ENCODE peak calls at places on chromosomes 11 and 22, in ten cellular contexts. One of them, this sample, is unnamed.
A peak's percentile ranks its signal among the peaks of the same experiment; 100 is the strongest.

GRCh38 chr22:36316419-36316818 is 63.5 kb downstream of the APOL1 start:
- DNase-seq in GM12878: no peak
- DNase-seq in PC-9: no peak
- DNase-seq in fibroblast of lung: no peak
- DNase-seq in astrocyte: no peak
- DNase-seq in neural progenitor cell: no peak
- DNase-seq in GM23248: no peak
- DNase-seq in MM.1S: no peak
- DNase-seq in endothelial cell of umbilical vein: no peak
- DNase-seq in hepatocyte: no peak
- DNase-seq in this sample: no peak

GRCh38 chr11:31045335-31045734 is 324.2 kb downstream of the DCDC1 start:
- DNase-seq in GM12878: no peak
- DNase-seq in PC-9: no peak
- DNase-seq in fibroblast of lung: peak; percentile 6
- DNase-seq in astrocyte: no peak
- DNase-seq in neural progenitor cell: peak; percentile 37
- DNase-seq in GM23248: peak; percentile 49
- DNase-seq in MM.1S: no peak
- DNase-seq in endothelial cell of umbilical vein: no peak
- DNase-seq in hepatocyte: peak; percentile 57
- DNase-seq in this sample: no peak

GRCh38 chr22:42964994-42965699 is 49.8 kb downstream of the PACSIN2 start:
- DNase-seq in GM12878: no peak
- DNase-seq in PC-9: peak; percentile 42
- DNase-seq in fibroblast of lung: peak; percentile 41
- DNase-seq in astrocyte: no peak
- DNase-seq in neural progenitor cell: no peak
- DNase-seq in GM23248: no peak
- DNase-seq in MM.1S: no peak
- DNase-seq in endothelial cell of umbilical vein: no peak
- DNase-seq in hepatocyte: no peak
- DNase-seq in this sample: no peak

GRCh38 chr11:44968510-44968909 is 17.8 kb upstream of the TP53I11 start:
- DNase-seq in GM12878: no peak
- DNase-seq in PC-9: no peak
- DNase-seq in fibroblast of lung: no peak
- DNase-seq in astrocyte: no peak
- DNase-seq in neural progenitor cell: no peak
- DNase-seq in GM23248: no peak
- DNase-seq in MM.1S: no peak
- DNase-seq in endothelial cell of umbilical vein: no peak
- DNase-seq in hepatocyte: no peak
- DNase-seq in this sample: no peak

GRCh38 chr22:37244114-37244921 is at the start of gene RAC2:
- DNase-seq in GM12878: no peak
- DNase-seq in PC-9: peak; percentile 76
- DNase-seq in fibroblast of lung: peak; percentile 41
- DNase-seq in astrocyte: peak; percentile 39
- DNase-seq in neural progenitor cell: peak; percentile 47
- DNase-seq in GM23248: peak; percentile 73
- DNase-seq in MM.1S: peak; percentile 92
- DNase-seq in endothelial cell of umbilical vein: peak; percentile 69
- DNase-seq in hepatocyte: peak; percentile 64
- DNase-seq in this sample: peak; percentile 73

GRCh38 chr11:107991868-107992414 is 16.8 kb upstream of the CUL5 start:
- DNase-seq in GM12878: no peak
- DNase-seq in PC-9: no peak
- DNase-seq in fibroblast of lung: no peak
- DNase-seq in astrocyte: no peak
- DNase-seq in neural progenitor cell: peak; percentile 70
- DNase-seq in GM23248: no peak
- DNase-seq in MM.1S: no peak
- DNase-seq in endothelial cell of umbilical vein: no peak
- DNase-seq in hepatocyte: no peak
- DNase-seq in this sample: no peak

GRCh38 chr22:42069801-42070516 is 653 bp downstream of the NAGA start:
- DNase-seq in GM12878: no peak
- DNase-seq in PC-9: no peak
- DNase-seq in fibroblast of lung: no peak
- DNase-seq in astrocyte: no peak
- DNase-seq in neural progenitor cell: no peak
- DNase-seq in GM23248: no peak
- DNase-seq in MM.1S: no peak
- DNase-seq in endothelial cell of umbilical vein: no peak
- DNase-seq in hepatocyte: no peak
- DNase-seq in this sample: no peak

GRCh38 chr11:134921938-134922337 is 509.9 kb upstream of the B3GAT1 start:
- DNase-seq in GM12878: no peak
- DNase-seq in PC-9: no peak
- DNase-seq in fibroblast of lung: no peak
- DNase-seq in astrocyte: no peak
- DNase-seq in neural progenitor cell: no peak
- DNase-seq in GM23248: no peak
- DNase-seq in MM.1S: no peak
- DNase-seq in endothelial cell of umbilical vein: no peak
- DNase-seq in hepatocyte: no peak
- DNase-seq in this sample: no peak

GRCh38 chr11:208917-209260 is 1.4 kb downstream of the RIC8A start:
- DNase-seq in GM12878: no peak
- DNase-seq in PC-9: no peak
- DNase-seq in fibroblast of lung: no peak
- DNase-seq in astrocyte: no peak
- DNase-seq in neural progenitor cell: no peak
- DNase-seq in GM23248: no peak
- DNase-seq in MM.1S: no peak
- DNase-seq in endothelial cell of umbilical vein: peak; percentile 9
- DNase-seq in hepatocyte: no peak
- DNase-seq in this sample: no peak

GRCh38 chr11:210803-211180 is 3.3 kb downstream of the RIC8A start:
- DNase-seq in GM12878: no peak
- DNase-seq in PC-9: no peak
- DNase-seq in fibroblast of lung: no peak
- DNase-seq in astrocyte: no peak
- DNase-seq in neural progenitor cell: no peak
- DNase-seq in GM23248: no peak
- DNase-seq in MM.1S: no peak
- DNase-seq in endothelial cell of umbilical vein: no peak
- DNase-seq in hepatocyte: no peak
- DNase-seq in this sample: no peak

GRCh38 chr11:208177-208916 is 839 bp downstream of the RIC8A start:
- DNase-seq in GM12878: no peak
- DNase-seq in PC-9: peak; percentile 78
- DNase-seq in fibroblast of lung: peak; percentile 64
- DNase-seq in astrocyte: peak; percentile 50
- DNase-seq in neural progenitor cell: peak; percentile 92
- DNase-seq in GM23248: peak; percentile 93
- DNase-seq in MM.1S: peak; percentile 87
- DNase-seq in endothelial cell of umbilical vein: peak; percentile 72
- DNase-seq in hepatocyte: peak; percentile 93
- DNase-seq in this sample: peak; percentile 74

GRCh38 chr11:210122-210802 is 2.8 kb downstream of the RIC8A start:
- DNase-seq in GM12878: no peak
- DNase-seq in PC-9: peak; percentile 36
- DNase-seq in fibroblast of lung: peak; percentile 40
- DNase-seq in astrocyte: peak; percentile 77
- DNase-seq in neural progenitor cell: no peak
- DNase-seq in GM23248: peak; percentile 92
- DNase-seq in MM.1S: no peak
- DNase-seq in endothelial cell of umbilical vein: no peak
- DNase-seq in hepatocyte: no peak
- DNase-seq in this sample: peak; percentile 55

DNA sequence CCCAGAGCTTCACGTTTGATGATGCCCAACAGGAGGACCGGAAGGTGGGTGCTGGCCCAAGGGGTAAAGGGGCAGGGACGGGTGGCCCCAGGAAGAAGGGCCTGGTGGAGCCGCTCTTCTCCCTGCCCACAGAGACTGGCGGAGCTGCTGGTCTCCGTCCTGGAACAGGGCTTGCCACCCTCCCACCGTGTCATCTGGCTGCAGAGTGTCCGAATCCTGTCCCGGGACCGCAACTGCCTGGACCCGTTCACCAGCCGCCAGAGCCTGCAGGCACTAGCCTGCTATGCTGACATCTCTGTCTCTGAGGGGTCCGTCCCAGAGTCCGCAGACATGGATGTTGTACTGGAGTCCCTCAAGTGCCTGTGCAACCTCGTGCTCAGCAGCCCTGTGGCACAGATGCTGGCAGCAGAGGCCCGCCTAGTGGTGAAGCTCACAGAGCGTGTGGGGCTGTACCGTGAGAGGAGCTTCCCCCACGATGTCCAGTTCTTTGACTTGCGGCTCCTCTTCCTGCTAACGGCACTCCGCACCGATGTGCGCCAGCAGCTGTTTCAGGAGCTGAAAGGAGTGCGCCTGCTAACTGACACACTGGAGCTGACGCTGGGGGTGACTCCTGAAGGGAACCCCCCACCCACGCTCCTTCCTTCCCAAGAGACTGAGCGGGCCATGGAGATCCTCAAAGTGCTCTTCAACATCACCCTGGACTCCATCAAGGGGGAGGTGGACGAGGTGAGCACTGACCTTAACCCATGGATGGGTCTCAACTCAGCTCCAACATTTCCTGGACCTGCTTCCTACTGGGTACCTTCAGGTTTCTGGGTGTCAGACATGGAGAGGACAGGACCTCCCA is 2.0 kb downstream of the RIC8A start:
- DNase-seq in GM12878: no peak
- DNase-seq in PC-9: no peak
- DNase-seq in fibroblast of lung: no peak
- DNase-seq in astrocyte: no peak
- DNase-seq in neural progenitor cell: no peak
- DNase-seq in GM23248: peak; percentile 78
- DNase-seq in MM.1S: no peak
- DNase-seq in endothelial cell of umbilical vein: peak; percentile 9
- DNase-seq in hepatocyte: no peak
- DNase-seq in this sample: peak; percentile 6
- H4K20me1 ChIP-seq in GM12878: peaks cover 6% of the 10 kb centered on the region
- H4K20me1 ChIP-seq in PC-9: peaks cover 11% of the 10 kb centered on the region
- H4K20me1 ChIP-seq in fibroblast of lung: no peaks in the 10 kb centered on the region
- H4K20me1 ChIP-seq in astrocyte: peaks cover 77% of the 10 kb centered on the region
- H4K20me1 ChIP-seq in neural progenitor cell: peaks cover 20% of the 10 kb centered on the region
- H4K20me1 ChIP-seq in GM23248: no peaks in the 10 kb centered on the region
- H4K20me1 ChIP-seq in MM.1S: no peaks in the 10 kb centered on the region
- H4K20me1 ChIP-seq in endothelial cell of umbilical vein: no peaks in the 10 kb centered on the region
- H4K20me1 ChIP-seq in hepatocyte: peaks cover 28% of the 10 kb centered on the region
- H4K20me1 ChIP-seq in this sample: no peaks in the 10 kb centered on the region

DNA sequence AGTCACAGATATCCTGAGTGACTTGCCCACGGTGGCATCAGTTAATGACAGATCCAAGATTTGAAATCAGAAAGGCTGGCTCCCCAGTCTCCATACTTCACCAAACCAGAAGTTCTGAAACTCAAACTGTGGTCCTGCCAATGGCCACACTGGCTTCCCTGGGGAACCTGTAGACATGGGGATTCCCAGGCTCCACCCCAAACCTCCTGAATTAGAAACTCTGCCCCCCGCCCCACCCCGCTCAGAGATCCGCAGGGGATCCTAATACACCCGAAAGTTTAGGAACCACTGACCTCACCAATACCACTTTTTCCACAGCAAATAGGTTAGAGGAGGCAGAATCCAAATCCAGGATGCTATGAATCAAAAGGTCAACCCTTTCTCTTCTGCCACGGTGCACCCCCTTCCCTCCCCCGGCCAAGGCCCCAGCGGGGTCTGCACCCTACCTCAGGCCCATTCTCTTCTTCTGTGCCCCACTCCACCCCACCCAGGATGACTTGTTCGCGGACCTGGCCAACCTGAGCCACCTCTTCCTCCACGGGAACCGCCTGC is 15.4 kb downstream of the RTN4RL2 start:
- DNase-seq in GM12878: no peak
- DNase-seq in PC-9: no peak
- DNase-seq in fibroblast of lung: no peak
- DNase-seq in astrocyte: no peak
- DNase-seq in neural progenitor cell: no peak
- DNase-seq in GM23248: no peak
- DNase-seq in MM.1S: peak; percentile 30
- DNase-seq in endothelial cell of umbilical vein: no peak
- DNase-seq in hepatocyte: no peak
- DNase-seq in this sample: no peak
- TF ChIP-seq EZH2 in GM12878: no peak
- TF ChIP-seq EZH2 in PC-9: no peak
- TF ChIP-seq EZH2 in fibroblast of lung: no peak
- TF ChIP-seq EZH2 in astrocyte: no peak
- TF ChIP-seq EZH2 in neural progenitor cell: no peak
- TF ChIP-seq EZH2 in GM23248: no peak
- TF ChIP-seq EZH2 in MM.1S: no peak
- TF ChIP-seq EZH2 in endothelial cell of umbilical vein: no peak
- TF ChIP-seq EZH2 in hepatocyte: no peak
- TF ChIP-seq EZH2 in this sample: no peak

GRCh38 chr11:118099838-118100570 is 13.2 kb upstream of the SMIM35 start:
- DNase-seq in GM12878: no peak
- DNase-seq in PC-9: no peak
- DNase-seq in fibroblast of lung: no peak
- DNase-seq in astrocyte: no peak
- DNase-seq in neural progenitor cell: no peak
- DNase-seq in GM23248: no peak
- DNase-seq in MM.1S: no peak
- DNase-seq in endothelial cell of umbilical vein: no peak
- DNase-seq in hepatocyte: no peak
- DNase-seq in this sample: no peak

GRCh38 chr11:118104491-118104890 is 17.7 kb upstream of the SMIM35 start:
- DNase-seq in GM12878: no peak
- DNase-seq in PC-9: no peak
- DNase-seq in fibroblast of lung: no peak
- DNase-seq in astrocyte: no peak
- DNase-seq in neural progenitor cell: no peak
- DNase-seq in GM23248: no peak
- DNase-seq in MM.1S: no peak
- DNase-seq in endothelial cell of umbilical vein: no peak
- DNase-seq in hepatocyte: no peak
- DNase-seq in this sample: no peak

GRCh38 chr11:118100691-118101232 is 14.0 kb upstream of the SMIM35 start:
- DNase-seq in GM12878: no peak
- DNase-seq in PC-9: no peak
- DNase-seq in fibroblast of lung: no peak
- DNase-seq in astrocyte: no peak
- DNase-seq in neural progenitor cell: no peak
- DNase-seq in GM23248: no peak
- DNase-seq in MM.1S: no peak
- DNase-seq in endothelial cell of umbilical vein: no peak
- DNase-seq in hepatocyte: no peak
- DNase-seq in this sample: no peak

GRCh38 chr11:118105657-118106305 is 19.0 kb upstream of the SMIM35 start:
- DNase-seq in GM12878: no peak
- DNase-seq in PC-9: no peak
- DNase-seq in fibroblast of lung: no peak
- DNase-seq in astrocyte: no peak
- DNase-seq in neural progenitor cell: no peak
- DNase-seq in GM23248: no peak
- DNase-seq in MM.1S: no peak
- DNase-seq in endothelial cell of umbilical vein: no peak
- DNase-seq in hepatocyte: no peak
- DNase-seq in this sample: no peak

DNA sequence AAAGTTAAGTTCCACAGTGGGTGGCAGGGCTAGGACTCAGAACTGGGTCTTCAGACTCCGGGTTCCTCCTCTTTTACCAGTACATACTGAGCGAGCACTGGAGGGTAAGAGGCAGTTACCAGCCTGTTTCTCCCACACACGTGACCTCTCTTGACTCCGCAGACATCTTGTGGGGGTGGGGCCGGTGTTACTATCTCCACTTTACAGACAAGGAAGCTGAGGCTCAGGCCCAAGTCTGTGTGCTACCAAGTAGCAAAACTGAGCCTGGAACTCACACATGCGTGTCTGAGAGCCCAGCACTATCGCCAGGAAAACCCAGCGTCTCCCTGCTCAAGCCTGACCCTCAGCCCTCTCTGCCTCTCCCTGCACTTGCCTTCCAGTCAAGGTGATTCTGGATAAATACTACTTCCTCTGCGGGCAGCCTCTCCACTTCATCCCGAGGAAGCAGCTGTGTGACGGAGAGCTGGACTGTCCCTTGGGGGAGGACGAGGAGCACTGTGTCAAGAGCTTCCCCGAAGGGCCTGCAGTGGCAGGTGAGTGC is 16.0 kb upstream of the SMIM35 start:
- DNase-seq in GM12878: no peak
- DNase-seq in PC-9: no peak
- DNase-seq in fibroblast of lung: no peak
- DNase-seq in astrocyte: no peak
- DNase-seq in neural progenitor cell: no peak
- DNase-seq in GM23248: no peak
- DNase-seq in MM.1S: no peak
- DNase-seq in endothelial cell of umbilical vein: no peak
- DNase-seq in hepatocyte: no peak
- DNase-seq in this sample: no peak
- H4K20me1 ChIP-seq in GM12878: no peaks in the 10 kb centered on the region
- H4K20me1 ChIP-seq in PC-9: no peaks in the 10 kb centered on the region
- H4K20me1 ChIP-seq in fibroblast of lung: no peaks in the 10 kb centered on the region
- H4K20me1 ChIP-seq in astrocyte: no peaks in the 10 kb centered on the region
- H4K20me1 ChIP-seq in neural progenitor cell: no peaks in the 10 kb centered on the region
- H4K20me1 ChIP-seq in GM23248: no peaks in the 10 kb centered on the region
- H4K20me1 ChIP-seq in MM.1S: no peaks in the 10 kb centered on the region
- H4K20me1 ChIP-seq in endothelial cell of umbilical vein: no peaks in the 10 kb centered on the region
- H4K20me1 ChIP-seq in hepatocyte: no peaks in the 10 kb centered on the region
- H4K20me1 ChIP-seq in this sample: no peaks in the 10 kb centered on the region

DNA sequence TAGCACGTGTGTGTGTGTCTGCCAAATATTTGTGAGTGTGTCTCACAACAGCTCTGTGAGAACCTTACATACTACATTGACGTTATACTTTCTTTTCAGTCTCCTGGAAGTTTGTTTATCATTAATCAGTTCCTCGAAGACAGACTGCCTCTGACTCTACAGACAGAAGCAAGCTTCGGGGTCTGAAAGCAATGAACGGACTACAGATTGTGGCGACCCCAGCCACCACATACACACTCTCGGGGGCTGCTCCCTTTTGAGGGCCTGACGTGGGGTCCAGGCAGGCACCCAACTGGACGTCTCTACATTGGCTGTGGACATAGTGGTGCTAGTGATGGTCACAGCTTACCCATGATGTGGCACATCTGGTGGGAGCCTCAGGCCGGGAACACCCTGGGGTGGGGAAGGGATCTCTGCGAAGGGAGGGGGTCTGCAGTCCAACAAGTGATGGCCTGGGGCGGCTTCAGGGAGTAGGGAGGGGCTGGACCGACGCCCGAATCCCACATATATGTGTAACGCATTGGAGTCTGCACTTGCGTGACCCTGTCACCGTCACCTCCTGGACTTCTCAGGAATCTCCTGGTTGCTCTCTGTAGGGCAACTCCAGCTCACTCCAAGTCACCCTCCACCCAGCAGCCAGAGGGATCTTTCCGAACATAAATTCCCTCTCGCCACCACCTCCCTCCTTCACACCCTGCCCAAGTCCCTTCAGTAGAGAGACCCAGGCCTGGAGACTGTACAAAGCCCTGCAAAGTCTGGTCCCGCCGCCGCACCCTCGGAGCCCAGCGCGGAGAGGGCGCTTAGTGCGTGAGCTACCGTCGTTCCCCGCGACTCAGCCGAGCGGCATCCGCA is 30.4 kb upstream of the TRIM29 start:
- DNase-seq in GM12878: no peak
- DNase-seq in PC-9: no peak
- DNase-seq in fibroblast of lung: peak; percentile 32
- DNase-seq in astrocyte: no peak
- DNase-seq in neural progenitor cell: no peak
- DNase-seq in GM23248: peak; percentile 32
- DNase-seq in MM.1S: no peak
- DNase-seq in endothelial cell of umbilical vein: no peak
- DNase-seq in hepatocyte: no peak
- DNase-seq in this sample: no peak
- TF ChIP-seq EZH2 in GM12878: no peak
- TF ChIP-seq EZH2 in PC-9: no peak
- TF ChIP-seq EZH2 in fibroblast of lung: no peak
- TF ChIP-seq EZH2 in astrocyte: no peak
- TF ChIP-seq EZH2 in neural progenitor cell: no peak
- TF ChIP-seq EZH2 in GM23248: no peak
- TF ChIP-seq EZH2 in MM.1S: no peak
- TF ChIP-seq EZH2 in endothelial cell of umbilical vein: no peak
- TF ChIP-seq EZH2 in hepatocyte: no peak
- TF ChIP-seq EZH2 in this sample: no peak

This sample was measured in mammary epithelial cell.